ENCODE peak calls at places on chromosomes 11 and 22, in seven cellular contexts. K is IMR-90, Y is H1, V is H9, W is mesenchymal stem cell, A is neuronal stem cell, M is trophoblast cell. U is an unnamed sample. For H3K27me3, the result is how much of the 10 kb centered on the place peaks cover.

GRCh38 chr11:606245-606644 is 9.5 kb downstream of the IRF7 start:
- DNase-seq in K (no peak), M (no peak), W (no peak), Y (no peak), V (no peak), A (no peak), U (no peak)

GRCh38 chr22:30208631-30209603 is 37.6 kb downstream of the LIF start:
- DNase-seq in K (peak), V (no peak), Y (no peak), A (no peak), M (peak), W (peak), U (peak)

GRCh38 chr11:68470304-68470811 is 9.8 kb downstream of the PPP6R3 start:
- DNase-seq in W (no peak), Y (no peak), A (no peak), V (no peak), K (no peak), M (no peak), U (no peak)

GRCh38 chr11:23540101-23540561 is 679.9 kb upstream of the CCDC179 start:
- DNase-seq in A (peak), V (peak), K (peak), W (peak), Y (peak), M (no peak), U (peak)

GRCh38 chr11:79121351-79121750 is 319.5 kb downstream of the TENM4 start:
- DNase-seq in W (no peak), K (peak), A (no peak), M (no peak), V (no peak), Y (no peak), U (no peak)

GRCh38 chr11:122197055-122197987 is 81.3 kb upstream of the BLID start:
- DNase-seq in V (no peak), M (no peak), Y (no peak), K (peak), A (no peak), W (peak), U (peak)

GRCh38 chr11:6735306-6735705 is 36.5 kb downstream of the OR2AG2 start:
- DNase-seq in M (no peak), K (no peak), A (no peak), V (no peak), Y (no peak), W (no peak), U (no peak)

GRCh38 chr11:64660706-64661105 is 62.3 kb downstream of the NRXN2 start:
- DNase-seq in V (no peak), W (no peak), M (no peak), Y (no peak), K (no peak), A (no peak), U (no peak)

GRCh38 chr11:66277475-66278391 is at the start of gene CNIH2:
- DNase-seq in Y (no peak), V (no peak), K (no peak), M (no peak), W (no peak), A (no peak), U (peak)

GRCh38 chr11:122612123-122612824 is 43.2 kb upstream of the UBASH3B start:
- DNase-seq in K (no peak), W (no peak), M (no peak), V (no peak), A (no peak), Y (no peak), U (no peak)

GRCh38 chr11:65301491-65302329 is 13.0 kb upstream of the CDC42EP2 start:
- DNase-seq in Y (no peak), K (peak), W (peak), M (peak), V (peak), A (no peak), U (peak)

GRCh38 chr11:94793002-94793401 is 24.8 kb downstream of the AMOTL1 start:
- DNase-seq in K (peak), A (no peak), V (no peak), Y (no peak), W (peak), M (no peak), U (no peak)

DNA sequence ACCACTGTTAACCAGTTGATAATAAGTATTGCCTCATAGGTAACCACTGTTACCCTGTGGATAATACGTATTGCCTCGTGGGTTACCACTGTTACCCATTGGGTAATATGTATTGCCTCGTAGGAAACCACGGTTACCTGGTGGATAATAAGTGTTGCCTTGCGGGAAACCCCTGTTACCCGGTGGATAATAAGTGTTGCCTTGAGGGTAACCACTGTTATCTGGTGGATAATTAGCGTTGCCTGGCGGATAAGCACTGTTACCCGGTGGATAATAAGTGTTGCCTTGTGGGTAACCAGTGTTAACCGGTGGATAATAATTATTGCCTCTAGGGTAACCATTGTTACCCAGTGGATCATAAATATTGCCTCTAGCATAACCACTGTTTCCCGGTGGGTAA is 27.3 kb upstream of the NXPE4 start:
- DNase-seq in V (no peak), M (no peak), A (no peak), K (no peak), Y (no peak), W (no peak), U (no peak)
- H3K18ac ChIP-seq in V (no peak), M (no peak), A (no peak), K (no peak), Y (no peak), W (no peak), U (no peak)

GRCh38 chr11:69816671-69817070 is 2.5 kb downstream of the FGF3 start:
- DNase-seq in M (no peak), Y (no peak), A (no peak), K (no peak), W (no peak), V (no peak), U (no peak)

GRCh38 chr11:69817265-69818236 is 1.7 kb downstream of the FGF3 start:
- DNase-seq in M (no peak), K (no peak), W (peak), A (no peak), Y (no peak), V (no peak), U (peak)

GRCh38 chr11:69819109-69819490 is at the start of gene FGF3:
- DNase-seq in Y (no peak), K (no peak), M (no peak), V (no peak), A (no peak), W (no peak), U (no peak)

GRCh38 chr11:69819541-69820070 is 390 bp upstream of the FGF3 start:
- DNase-seq in V (peak), Y (no peak), W (no peak), M (no peak), K (no peak), A (no peak), U (peak)

GRCh38 chr11:69818243-69819108 is 740 bp downstream of the FGF3 start:
- DNase-seq in V (no peak), A (no peak), Y (no peak), M (peak), K (no peak), W (peak), U (no peak)
- H3K27me3 ChIP-seq in V (half or more), A (half or more), Y (half or more), M (half or more), K (half or more), W (half or more), U (under half)

GRCh38 chr11:120652705-120653335 is 141.3 kb downstream of the GRIK4 start:
- DNase-seq in V (no peak), K (peak), Y (no peak), W (peak), A (no peak), M (no peak), U (no peak)
- H2BK5ac ChIP-seq in V (no peak), K (no peak), Y (no peak), W (no peak), A (no peak), M (no peak), U (no peak)

GRCh38 chr11:33696931-33697638 is 3.5 kb downstream of the C11orf91 start:
- DNase-seq in W (no peak), V (no peak), M (no peak), A (no peak), Y (no peak), K (no peak), U (no peak)
- H3K18ac ChIP-seq in W (no peak), V (no peak), M (no peak), A (no peak), Y (no peak), K (no peak), U (no peak)

GRCh38 chr11:43072911-43073310 is 238.9 kb upstream of the API5 start:
- DNase-seq in V (no peak), A (no peak), Y (no peak), W (no peak), K (no peak), M (no peak), U (peak)
- H3K27me3 ChIP-seq in V (under half), A (under half), Y (under half), W (under half), K (under half), M (under half), U (under half)

GRCh38 chr11:14148653-14149273 is 186.2 kb downstream of the SPON1 start:
- DNase-seq in K (peak), V (no peak), M (no peak), Y (no peak), A (no peak), W (peak), U (peak)
- H2BK5ac ChIP-seq in K (no peak), V (no peak), M (no peak), Y (no peak), A (no peak), W (no peak), U (no peak)

DNA sequence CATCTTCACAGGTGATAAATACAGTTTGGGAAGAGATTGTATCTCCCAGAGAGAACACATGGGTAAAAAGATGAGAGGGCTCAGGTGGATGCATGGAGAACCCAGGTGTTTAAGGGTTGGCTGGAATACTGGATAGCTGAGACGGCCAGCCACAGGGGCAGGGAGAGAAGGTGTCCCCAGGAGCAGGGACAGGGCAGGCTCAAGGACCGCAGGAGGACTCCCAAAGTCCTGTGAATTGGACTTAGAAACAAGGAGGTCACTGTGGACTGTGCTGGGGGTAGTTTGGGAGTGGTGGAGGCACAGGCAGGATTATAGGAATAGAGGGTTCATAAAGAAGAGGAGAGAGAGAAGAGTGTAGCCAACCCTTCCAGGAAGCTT is 103.8 kb upstream of the PARVA start:
- DNase-seq in M (no peak), V (no peak), K (no peak), W (no peak), Y (no peak), A (no peak), U (no peak)
- H3K18ac ChIP-seq in M (no peak), V (no peak), K (peak), W (no peak), Y (no peak), A (no peak), U (no peak)

GRCh38 chr11:130425156-130425555 is 3.3 kb downstream of the ADAMTS8 start:
- DNase-seq in K (no peak), M (peak), Y (no peak), V (no peak), W (no peak), A (no peak), U (no peak)
- H3K27me3 ChIP-seq in K (half or more), M (under half), Y (under half), V (under half), W (under half), A (half or more), U (under half)

DNA sequence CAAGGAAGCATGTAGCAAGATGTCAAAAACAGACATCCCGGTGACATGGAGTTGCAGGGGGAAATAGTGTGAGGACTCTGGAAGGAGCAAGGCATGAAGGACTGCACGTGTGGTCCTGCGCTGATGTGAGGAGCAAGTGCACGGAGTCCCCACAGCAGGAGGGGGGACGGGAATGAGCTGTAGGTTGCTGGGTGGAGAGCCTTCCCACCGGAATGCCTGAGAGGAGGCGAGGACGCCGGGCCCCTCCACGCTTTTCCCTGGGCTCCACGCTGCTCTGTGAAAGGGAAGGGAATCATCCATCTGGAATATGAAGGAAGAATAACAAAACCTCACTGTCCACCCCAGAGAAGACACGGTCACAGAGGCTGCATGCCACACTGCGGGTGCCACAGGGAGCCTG is 23.6 kb upstream of the EFCAB6 start:
- DNase-seq in M (no peak), W (no peak), Y (no peak), V (no peak), K (no peak), A (no peak), U (no peak)
- H2BK5ac ChIP-seq in M (no peak), W (no peak), Y (no peak), V (no peak), K (no peak), A (no peak), U (no peak)